ENCODE peak calls at places on chromosomes 16 and 17, in seven cellular contexts. F, R, G, Z, N, U and P are unnamed samples.

GRCh38 chr17:82495844-82496528 is 23.5 kb upstream of the FOXK2 start:
- DNase-seq in F (no peak), R (no peak), G (no peak), Z (no peak), N (no peak), U (no peak), P (no peak)

GRCh38 chr17:81540676-81541027 is 11.5 kb downstream of the FAAP100 start:
- DNase-seq in F (no peak), R (no peak), G (no peak), Z (no peak), N (no peak), U (no peak), P (no peak)

GRCh38 chr16:30934827-30935557 is 11.6 kb downstream of the FBXL19 start:
- DNase-seq in F (no peak), R (no peak), G (no peak), Z (peak; percentile 21), N (no peak), U (no peak), P (peak; percentile 46)

GRCh38 chr17:83080641-83081560 is 1.5 kb downstream of the METRNL start:
- DNase-seq in F (no peak), R (peak; percentile 24), G (no peak), Z (no peak), N (no peak), U (no peak), P (peak; percentile 31)

GRCh38 chr16:27364493-27365141 is 37.4 kb upstream of the IL21R start:
- DNase-seq in F (no peak), R (no peak), G (no peak), Z (no peak), N (no peak), U (peak; percentile 67), P (no peak)

GRCh38 chr16:65069090-65069489 is 52.8 kb downstream of the CDH11 start:
- DNase-seq in F (no peak), R (no peak), G (peak; percentile 76), Z (peak; percentile 75), N (no peak), U (no peak), P (no peak)

GRCh38 chr16:52709286-52709685 is 162.3 kb upstream of the TOX3 start:
- DNase-seq in F (no peak), R (no peak), G (no peak), Z (no peak), N (no peak), U (no peak), P (no peak)

GRCh38 chr16:476039-476438 is 50.6 kb downstream of the RAB11FIP3 start:
- DNase-seq in F (no peak), R (no peak), G (no peak), Z (no peak), N (no peak), U (no peak), P (no peak)

GRCh38 chr16:84735846-84736586 is 36.2 kb downstream of the USP10 start:
- DNase-seq in F (no peak), R (peak; percentile 62), G (no peak), Z (no peak), N (no peak), U (peak; percentile 44), P (peak; percentile 61)

GRCh38 chr16:17331071-17331521 is 139.7 kb downstream of the XYLT1 start:
- DNase-seq in F (no peak), R (no peak), G (peak; percentile 29), Z (peak; percentile 67), N (no peak), U (no peak), P (no peak)

GRCh38 chr17:9837551-9838471 is 12.1 kb downstream of the GLP2R start:
- DNase-seq in F (peak; percentile 31), R (no peak), G (peak; percentile 71), Z (peak; percentile 61), N (no peak), U (no peak), P (no peak)

GRCh38 chr16:57640612-57641011 is 12.2 kb downstream of the ADGRG1 start:
- DNase-seq in F (no peak), R (no peak), G (no peak), Z (no peak), N (no peak), U (no peak), P (no peak)

GRCh38 chr16:57749101-57749692 is 13.6 kb downstream of the KATNB1 start:
- DNase-seq in F (no peak), R (no peak), G (no peak), Z (no peak), N (no peak), U (no peak), P (no peak)

GRCh38 chr17:74815671-74816370 is 39.7 kb upstream of the NAT9 start:
- DNase-seq in F (no peak), R (no peak), G (no peak), Z (no peak), N (no peak), U (no peak), P (no peak)

GRCh38 chr17:75557075-75557851 is 30.3 kb upstream of the MYO15B start:
- DNase-seq in F (no peak), R (no peak), G (peak; percentile 18), Z (no peak), N (no peak), U (peak; percentile 44), P (no peak)

GRCh38 chr16:85571563-85571812 is 41.6 kb upstream of the GSE1 start:
- DNase-seq in F (no peak), R (no peak), G (no peak), Z (no peak), N (no peak), U (no peak), P (no peak)

GRCh38 chr17:59372138-59372751 is 40.8 kb downstream of the YPEL2 start:
- DNase-seq in F (no peak), R (no peak), G (peak; percentile 46), Z (peak; percentile 68), N (no peak), U (peak; percentile 55), P (no peak)

GRCh38 chr17:51435641-51436091 is 175.3 kb downstream of the UTP18 start:
- DNase-seq in F (no peak), R (peak; percentile 51), G (no peak), Z (no peak), N (no peak), U (peak; percentile 42), P (peak; percentile 25)

GRCh38 chr17:69523252-69523861 is 108.9 kb downstream of the MAP2K6 start:
- DNase-seq in F (no peak), R (peak; percentile 0), G (no peak), Z (peak; percentile 42), N (no peak), U (peak; percentile 37), P (peak; percentile 28)